ENCODE peak calls at places on chromosomes 11 and 22, in six cellular contexts. I is HL-60, H is H1, W is sigmoid colon, B is SK-N-SH, Y is spleen. Z is an unnamed sample.

GRCh38 chr11:33996498-33997454 is 54.8 kb upstream of the CAPRIN1 start:
- DNase-seq in B (peak), I (peak), W (peak), Y (peak), H (peak), Z (peak)

GRCh38 chr11:65719887-65720236 is 736 bp downstream of the RNASEH2C start:
- DNase-seq in I (peak), W (no peak), B (no peak), Y (no peak), H (no peak), Z (no peak)

GRCh38 chr11:26580929-26581328 is 8.9 kb upstream of the MUC15 start:
- DNase-seq in I (no peak), Y (no peak), H (no peak), B (no peak), W (no peak), Z (no peak)

GRCh38 chr11:73270089-73270854 is 1.9 kb upstream of the P2RY6 start:
- DNase-seq in H (no peak), I (peak), B (no peak), W (peak), Y (no peak), Z (no peak)

GRCh38 chr22:37186228-37186996 is 1.6 kb downstream of the C1QTNF6 start:
- DNase-seq in W (peak), I (peak), H (no peak), Y (peak), B (peak), Z (peak)

GRCh38 chr11:952406-953385 is 27.0 kb downstream of the AP2A2 start:
- DNase-seq in I (no peak), W (no peak), H (no peak), Y (no peak), B (no peak), Z (no peak)

GRCh38 chr11:96191752-96192151 is 151.2 kb downstream of the MAML2 start:
- DNase-seq in H (no peak), I (no peak), B (no peak), Y (no peak), W (no peak), Z (no peak)

GRCh38 chr11:57315491-57315890 is 9.3 kb downstream of the TNKS1BP1 start:
- DNase-seq in I (no peak), B (no peak), W (no peak), H (no peak), Y (peak), Z (no peak)

GRCh38 chr11:23520226-23520960 is 660.1 kb upstream of the CCDC179 start:
- DNase-seq in B (no peak), I (no peak), W (no peak), H (no peak), Y (no peak), Z (no peak)

GRCh38 chr22:42076764-42077485 is 2.6 kb upstream of the SMDT1 start:
- DNase-seq in I (no peak), H (no peak), Y (peak), B (no peak), W (peak), Z (no peak)

GRCh38 chr22:43090130-43090789 is 1.1 kb upstream of the TTLL1 start:
- DNase-seq in W (peak), B (peak), H (no peak), Y (no peak), I (peak), Z (peak)

GRCh38 chr22:35540600-35541253 is at the start of gene RASD2:
- DNase-seq in W (peak), H (no peak), I (peak), Y (no peak), B (no peak), Z (no peak)

GRCh38 chr11:35257287-35257686 is 118.3 kb downstream of the CD44 start:
- DNase-seq in H (no peak), W (no peak), B (no peak), I (peak), Y (no peak), Z (peak)

GRCh38 chr22:37454857-37455686 is 27.8 kb upstream of the ELFN2 start:
- DNase-seq in Y (no peak), W (no peak), I (no peak), H (no peak), B (no peak), Z (no peak)

DNA sequence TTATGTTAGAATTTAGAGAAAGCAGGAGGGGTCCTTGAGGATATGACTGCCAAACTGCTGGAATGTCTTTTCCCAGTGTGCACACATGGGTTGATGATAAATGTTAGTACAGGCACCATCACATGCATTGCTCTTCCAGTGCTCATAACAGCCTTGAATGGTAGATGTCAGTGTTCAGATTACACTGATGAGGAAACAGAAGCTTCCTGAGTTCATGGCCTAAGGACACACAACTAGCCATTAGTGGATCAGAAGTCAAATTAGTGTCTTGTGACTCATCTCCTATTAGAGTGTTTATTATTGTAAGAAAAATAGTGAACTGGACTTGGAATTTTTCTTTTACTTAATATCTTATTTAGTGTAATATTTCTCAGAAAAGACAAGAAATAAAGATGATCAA is 241.5 kb downstream of the DDX10 start:
- DNase-seq in B (peak), W (no peak), I (no peak), Y (no peak), H (no peak), Z (no peak)
- TF ChIP-seq POLR2AphosphoS5 in B (peak), W (peak), I (no peak), Y (no peak), H (no peak), Z (no peak)

GRCh38 chr11:83033972-83034672 is 37.6 kb downstream of the RAB30 start:
- DNase-seq in B (peak), I (no peak), Y (no peak), W (peak), H (no peak), Z (no peak)
- TF ChIP-seq POLR2AphosphoS5 in B (peak), I (no peak), Y (no peak), W (no peak), H (no peak), Z (no peak)

GRCh38 chr11:76763573-76764348 is 19.4 kb upstream of the TSKU start:
- DNase-seq in H (no peak), Y (peak), W (no peak), I (no peak), B (no peak), Z (no peak)
- TF ChIP-seq POLR2AphosphoS5 in H (no peak), Y (no peak), W (peak), I (no peak), B (no peak), Z (no peak)

GRCh38 chr22:50009765-50010675 is 2.5 kb downstream of the IL17REL start:
- DNase-seq in Y (no peak), W (peak), H (no peak), B (peak), I (no peak), Z (peak)

GRCh38 chr22:50007057-50007511 is 5.5 kb downstream of the IL17REL start:
- DNase-seq in H (no peak), B (no peak), I (no peak), W (no peak), Y (no peak), Z (no peak)

GRCh38 chr22:50010676-50011446 is 1.7 kb downstream of the IL17REL start:
- DNase-seq in H (no peak), B (no peak), Y (no peak), W (peak), I (no peak), Z (peak)

GRCh38 chr22:50009251-50009650 is 3.3 kb downstream of the IL17REL start:
- DNase-seq in Y (no peak), B (peak), W (no peak), H (no peak), I (no peak), Z (no peak)

GRCh38 chr22:50008151-50009040 is 4.2 kb downstream of the IL17REL start:
- DNase-seq in B (peak), I (no peak), Y (no peak), W (no peak), H (no peak), Z (no peak)
- TF ChIP-seq POLR2AphosphoS5 in B (no peak), I (no peak), Y (no peak), W (no peak), H (no peak), Z (no peak)

GRCh38 chr11:48055292-48056132 is 75.2 kb downstream of the PTPRJ start:
- DNase-seq in W (no peak), H (no peak), B (no peak), Y (no peak), I (peak), Z (no peak)
- TF ChIP-seq POLR2AphosphoS5 in W (no peak), H (no peak), B (no peak), Y (no peak), I (peak), Z (no peak)

GRCh38 chr11:64304316-64305072 is 830 bp upstream of the ESRRA start:
- DNase-seq in I (peak), Y (peak), W (peak), B (peak), H (peak), Z (peak)
- TF ChIP-seq POLR2AphosphoS5 in I (peak), Y (peak), W (peak), B (peak), H (peak), Z (peak)

GRCh38 chr11:64598106-64598796 is 7.2 kb downstream of the SLC22A12 start:
- DNase-seq in H (no peak), I (no peak), B (peak), W (no peak), Y (peak), Z (no peak)
- TF ChIP-seq POLR2AphosphoS5 in H (no peak), I (no peak), B (no peak), W (no peak), Y (no peak), Z (no peak)